ENCODE peak calls at places on chromosomes 7 and 10, in seven cellular contexts. J is ACHN; X is activated CD4-positive, alpha-beta T cell treated with anti-CD3 and anti-CD28 coated beads, Interleukin-2, amount 50 U/mL, for 4 hours; V is GM20000; E is iPS-NIHi11; C is GDM1; B is NCI-H1092 treated with DMSO at 0.1 percent for 48 hours. N is an unnamed sample.

GRCh38 chr10:58178811-58179210 is 88.9 kb downstream of the IPMK start:
- DNase-seq in J (no peak), X (no peak), V (no peak), E (no peak), C (no peak), B (no peak), N (no peak)

GRCh38 chr7:28123752-28124151 is 56.8 kb downstream of the JAZF1 start:
- DNase-seq in J (no peak), X (no peak), V (peak; percentile 8), E (no peak), C (no peak), B (no peak), N (no peak)

GRCh38 chr10:30396282-30396681 is 37.7 kb upstream of the MAP3K8 start:
- DNase-seq in J (no peak), X (no peak), V (no peak), E (no peak), C (no peak), B (no peak), N (no peak)

GRCh38 chr7:87966271-87966670 is 32.2 kb downstream of the ADAM22 start:
- DNase-seq in J (no peak), X (no peak), V (no peak), E (no peak), C (no peak), B (no peak), N (no peak)

GRCh38 chr10:88986549-88987242 is 3.9 kb upstream of the FAS start:
- DNase-seq in J (peak; percentile 57), X (no peak), V (no peak), E (peak; percentile 23), C (no peak), B (no peak), N (no peak)

GRCh38 chr10:6199131-6199733 is 3.5 kb upstream of the PFKFB3 start:
- DNase-seq in J (no peak), X (no peak), V (no peak), E (peak; percentile 0), C (no peak), B (no peak), N (no peak)

GRCh38 chr7:153942036-153942435 is 110.2 kb upstream of the DPP6 start:
- DNase-seq in J (no peak), X (no peak), V (no peak), E (no peak), C (no peak), B (no peak), N (no peak)

GRCh38 chr10:32149257-32149955 is 93.2 kb upstream of the KIF5B start:
- DNase-seq in J (no peak), X (no peak), V (peak; percentile 78), E (peak; percentile 33), C (no peak), B (no peak), N (peak; percentile 28)

GRCh38 chr10:19816420-19817250 is at the start of gene PLXDC2:
- DNase-seq in J (peak; percentile 59), X (no peak), V (peak; percentile 34), E (peak; percentile 13), C (peak; percentile 12), B (no peak), N (peak; percentile 26)

GRCh38 chr10:79431891-79432831 is 13.3 kb downstream of the ZCCHC24 start:
- DNase-seq in J (no peak), X (no peak), V (no peak), E (no peak), C (no peak), B (no peak), N (no peak)

GRCh38 chr7:47905071-47905920 is 43.0 kb downstream of the PKD1L1 start:
- DNase-seq in J (no peak), X (no peak), V (no peak), E (no peak), C (no peak), B (no peak), N (no peak)

GRCh38 chr7:97731736-97732370 is at the start of gene TAC1:
- DNase-seq in J (no peak), X (no peak), V (no peak), E (peak; percentile 61), C (no peak), B (no peak), N (no peak)

GRCh38 chr7:2978403-2978802 is 65.3 kb downstream of the CARD11 start:
- DNase-seq in J (no peak), X (peak; percentile 79), V (peak; percentile 81), E (peak; percentile 75), C (no peak), B (no peak), N (no peak)

GRCh38 chr7:28103984-28104628 is 76.5 kb downstream of the JAZF1 start:
- DNase-seq in J (no peak), X (no peak), V (no peak), E (no peak), C (no peak), B (no peak), N (no peak)

GRCh38 chr7:149071182-149071635 is 19.3 kb downstream of the ZNF786 start:
- DNase-seq in J (no peak), X (no peak), V (no peak), E (no peak), C (no peak), B (no peak), N (no peak)